ENCODE peak calls at places on chromosomes 2 and 18, in four cellular contexts. Q, W, T and H are unnamed samples.

GRCh38 chr2:206361407-206362045 is 81.8 kb upstream of the ADAM23 start:
- DNase-seq in Q (no peak), W (no peak), T (no peak), H (no peak)

GRCh38 chr18:3903341-3903740 is 453.4 kb downstream of the TGIF1 start:
- DNase-seq in Q (no peak), W (peak), T (no peak), H (no peak)

GRCh38 chr2:238127165-238128060 is 11.1 kb upstream of the KLHL30 start:
- DNase-seq in Q (no peak), W (peak), T (no peak), H (no peak)

GRCh38 chr2:129806985-129807384 is 172.5 kb upstream of the RAB6C start:
- DNase-seq in Q (no peak), W (no peak), T (no peak), H (no peak)

GRCh38 chr2:102065675-102066252 is 74.0 kb downstream of the IL1R2 start:
- DNase-seq in Q (no peak), W (peak), T (no peak), H (no peak)

GRCh38 chr2:215654177-215654850 is 218.4 kb upstream of the FN1 start:
- DNase-seq in Q (no peak), W (peak), T (no peak), H (no peak)

GRCh38 chr2:127153691-127154158 is 46.8 kb upstream of the BIN1 start:
- DNase-seq in Q (no peak), W (peak), T (no peak), H (no peak)

GRCh38 chr2:71070294-71071025 is 2.0 kb downstream of the NAGK start:
- DNase-seq in Q (no peak), W (peak), T (no peak), H (no peak)

GRCh38 chr2:127015106-127015910 is 91.6 kb downstream of the BIN1 start:
- DNase-seq in Q (no peak), W (no peak), T (no peak), H (no peak)

GRCh38 chr2:88177556-88177955 is 7.4 kb downstream of the THNSL2 start:
- DNase-seq in Q (no peak), W (no peak), T (no peak), H (no peak)

GRCh38 chr2:46770622-46771021 is 145.0 kb downstream of the MCFD2 start:
- DNase-seq in Q (no peak), W (peak), T (no peak), H (no peak)

GRCh38 chr2:228065686-228066085 is 115.8 kb downstream of the SPHKAP start:
- DNase-seq in Q (no peak), W (no peak), T (no peak), H (no peak)

GRCh38 chr2:46298272-46298521 is 990 bp downstream of the EPAS1 start:
- DNase-seq in Q (no peak), W (no peak), T (no peak), H (no peak)